ENCODE peak calls at places on chromosomes 16 and 17, in four cellular contexts. One of them, this sample, is unnamed.

GRCh38 chr16:57859331-57859730 is 57.0 kb upstream of the KIFC3 start:
- DNase-seq in AG04450: no peak
- DNase-seq in amniotic stem cell: no peak
- DNase-seq in NCI-H460: peak
- DNase-seq in this sample: no peak

GRCh38 chr17:82101767-82102679 is 4.0 kb upstream of the FASN start:
- DNase-seq in AG04450: no peak
- DNase-seq in amniotic stem cell: no peak
- DNase-seq in NCI-H460: no peak
- DNase-seq in this sample: no peak

GRCh38 chr16:49472598-49472997 is 99.0 kb downstream of the C16orf78 start:
- DNase-seq in AG04450: no peak
- DNase-seq in amniotic stem cell: no peak
- DNase-seq in NCI-H460: no peak
- DNase-seq in this sample: no peak

GRCh38 chr17:62094175-62094574 is 29.1 kb upstream of the MED13 start:
- DNase-seq in AG04450: no peak
- DNase-seq in amniotic stem cell: no peak
- DNase-seq in NCI-H460: no peak
- DNase-seq in this sample: no peak

GRCh38 chr17:77164483-77165030 is 23.8 kb downstream of the SEC14L1 start:
- DNase-seq in AG04450: no peak
- DNase-seq in amniotic stem cell: no peak
- DNase-seq in NCI-H460: no peak
- DNase-seq in this sample: no peak

GRCh38 chr17:47229535-47230443 is 20.6 kb downstream of the MYL4 start:
- DNase-seq in AG04450: peak
- DNase-seq in amniotic stem cell: peak
- DNase-seq in NCI-H460: peak
- DNase-seq in this sample: peak

GRCh38 chr17:61458491-61459433 is 6.5 kb downstream of the TBX4 start:
- DNase-seq in AG04450: no peak
- DNase-seq in amniotic stem cell: no peak
- DNase-seq in NCI-H460: no peak
- DNase-seq in this sample: no peak

GRCh38 chr16:57732011-57732410 is 3.6 kb upstream of the KATNB1 start:
- DNase-seq in AG04450: no peak
- DNase-seq in amniotic stem cell: no peak
- DNase-seq in NCI-H460: no peak
- DNase-seq in this sample: no peak

GRCh38 chr16:3754304-3754703 is 37.0 kb upstream of the TRAP1 start:
- DNase-seq in AG04450: peak
- DNase-seq in amniotic stem cell: no peak
- DNase-seq in NCI-H460: no peak
- DNase-seq in this sample: no peak

GRCh38 chr17:74868251-74868907 is 4.4 kb downstream of the FDXR start:
- DNase-seq in AG04450: no peak
- DNase-seq in amniotic stem cell: no peak
- DNase-seq in NCI-H460: no peak
- DNase-seq in this sample: no peak

GRCh38 chr16:19578378-19578851 is 22.9 kb downstream of the VPS35L start:
- DNase-seq in AG04450: no peak
- DNase-seq in amniotic stem cell: no peak
- DNase-seq in NCI-H460: no peak
- DNase-seq in this sample: no peak

GRCh38 chr16:84975066-84975465 is 36.3 kb downstream of the ZDHHC7 start:
- DNase-seq in AG04450: no peak
- DNase-seq in amniotic stem cell: no peak
- DNase-seq in NCI-H460: no peak
- DNase-seq in this sample: no peak

GRCh38 chr17:78924481-78925151 is 571 bp downstream of the TIMP2 start:
- DNase-seq in AG04450: no peak
- DNase-seq in amniotic stem cell: peak
- DNase-seq in NCI-H460: no peak
- DNase-seq in this sample: no peak

GRCh38 chr16:85613609-85614337 is 651 bp downstream of the GSE1 start:
- DNase-seq in AG04450: no peak
- DNase-seq in amniotic stem cell: no peak
- DNase-seq in NCI-H460: no peak
- DNase-seq in this sample: no peak

GRCh38 chr17:19718613-19719364 is 2.4 kb upstream of the SLC47A2 start:
- DNase-seq in AG04450: no peak
- DNase-seq in amniotic stem cell: no peak
- DNase-seq in NCI-H460: no peak
- DNase-seq in this sample: no peak

GRCh38 chr16:7431723-7432122 is 99.1 kb downstream of the RBFOX1 start:
- DNase-seq in AG04450: no peak
- DNase-seq in amniotic stem cell: no peak
- DNase-seq in NCI-H460: no peak
- DNase-seq in this sample: no peak

GRCh38 chr17:56292628-56293027 is 139.4 kb downstream of the ANKFN1 start:
- DNase-seq in AG04450: no peak
- DNase-seq in amniotic stem cell: no peak
- DNase-seq in NCI-H460: no peak
- DNase-seq in this sample: no peak

GRCh38 chr17:35083071-35083470 is 19.6 kb upstream of the RFFL start:
- DNase-seq in AG04450: no peak
- DNase-seq in amniotic stem cell: no peak
- DNase-seq in NCI-H460: no peak
- DNase-seq in this sample: no peak

GRCh38 chr17:44010966-44011647 is 3.7 kb downstream of the TMEM101 start:
- DNase-seq in AG04450: peak
- DNase-seq in amniotic stem cell: no peak
- DNase-seq in NCI-H460: no peak
- DNase-seq in this sample: peak

GRCh38 chr16:75121949-75122568 is 5.5 kb upstream of the LDHD start:
- DNase-seq in AG04450: no peak
- DNase-seq in amniotic stem cell: no peak
- DNase-seq in NCI-H460: no peak
- DNase-seq in this sample: no peak

GRCh38 chr16:1610071-1610840 is 1.6 kb downstream of the IFT140 start:
- DNase-seq in AG04450: peak
- DNase-seq in amniotic stem cell: peak
- DNase-seq in NCI-H460: peak
- DNase-seq in this sample: peak

GRCh38 chr17:63547083-63547523 is 3.2 kb upstream of the DCAF7 start:
- DNase-seq in AG04450: no peak
- DNase-seq in amniotic stem cell: no peak
- DNase-seq in NCI-H460: no peak
- DNase-seq in this sample: no peak

GRCh38 chr16:87365021-87365713 is 18.4 kb downstream of the FBXO31 start:
- DNase-seq in AG04450: no peak
- DNase-seq in amniotic stem cell: no peak
- DNase-seq in NCI-H460: no peak
- DNase-seq in this sample: no peak

GRCh38 chr17:57669671-57670529 is 75.2 kb downstream of the CCDC182 start:
- DNase-seq in AG04450: no peak
- DNase-seq in amniotic stem cell: no peak
- DNase-seq in NCI-H460: no peak
- DNase-seq in this sample: no peak

GRCh38 chr17:80751460-80752368 is 207.1 kb downstream of the RPTOR start:
- DNase-seq in AG04450: no peak
- DNase-seq in amniotic stem cell: no peak
- DNase-seq in NCI-H460: no peak
- DNase-seq in this sample: no peak

GRCh38 chr17:45430738-45431530 is 1.7 kb downstream of the ARHGAP27 start:
- DNase-seq in AG04450: no peak
- DNase-seq in amniotic stem cell: no peak
- DNase-seq in NCI-H460: no peak
- DNase-seq in this sample: no peak

GRCh38 chr17:7219434-7219811 is 213 bp downstream of the DLG4 start:
- DNase-seq in AG04450: no peak
- DNase-seq in amniotic stem cell: no peak
- DNase-seq in NCI-H460: no peak
- DNase-seq in this sample: no peak

GRCh38 chr17:78361227-78361683 is 1.4 kb upstream of the SOCS3 start:
- DNase-seq in AG04450: no peak
- DNase-seq in amniotic stem cell: no peak
- DNase-seq in NCI-H460: no peak
- DNase-seq in this sample: no peak

GRCh38 chr16:11328172-11329079 is 16.8 kb upstream of the RMI2 start:
- DNase-seq in AG04450: peak
- DNase-seq in amniotic stem cell: peak
- DNase-seq in NCI-H460: peak
- DNase-seq in this sample: peak

GRCh38 chr17:80036715-80037477 is 454 bp downstream of the CCDC40 start:
- DNase-seq in AG04450: no peak
- DNase-seq in amniotic stem cell: peak
- DNase-seq in NCI-H460: no peak
- DNase-seq in this sample: no peak

GRCh38 chr16:10770907-10771306 is 27.3 kb downstream of the NUBP1 start:
- DNase-seq in AG04450: no peak
- DNase-seq in amniotic stem cell: no peak
- DNase-seq in NCI-H460: no peak
- DNase-seq in this sample: peak

GRCh38 chr17:77382966-77383612 is 242.3 kb downstream of the SEC14L1 start:
- DNase-seq in AG04450: peak
- DNase-seq in amniotic stem cell: no peak
- DNase-seq in NCI-H460: no peak
- DNase-seq in this sample: peak

GRCh38 chr17:34711646-34712045 is 132.3 kb downstream of the TMEM132E start:
- DNase-seq in AG04450: no peak
- DNase-seq in amniotic stem cell: no peak
- DNase-seq in NCI-H460: no peak
- DNase-seq in this sample: no peak

GRCh38 chr16:29871822-29872546 is 9.0 kb upstream of the CDIPT start:
- DNase-seq in AG04450: no peak
- DNase-seq in amniotic stem cell: no peak
- DNase-seq in NCI-H460: no peak
- DNase-seq in this sample: no peak